ENCODE peak calls at places on chromosomes 2 and 18, in nine cellular contexts. B, J, Y, V, A, X, H, D and R are unnamed samples.

GRCh38 chr18:5584751-5585417 is 41.1 kb upstream of the EPB41L3 start:
- DNase-seq in B (no peak), J (no peak), Y (no peak), V (no peak), A (no peak), X (no peak), H (no peak), D (peak), R (no peak)

GRCh38 chr2:10057231-10058107 is 14.1 kb downstream of the KLF11 start:
- DNase-seq in B (peak), J (peak), Y (peak), V (peak), A (peak), X (no peak), H (no peak), D (peak), R (peak)

GRCh38 chr18:68764016-68764415 is 33.9 kb upstream of the CCDC102B start:
- DNase-seq in B (no peak), J (no peak), Y (no peak), V (no peak), A (no peak), X (no peak), H (no peak), D (peak), R (no peak)

GRCh38 chr2:19632327-19633040 is 269.3 kb downstream of the TTC32 start:
- DNase-seq in B (no peak), J (peak), Y (no peak), V (peak), A (no peak), X (no peak), H (peak), D (no peak), R (no peak)

GRCh38 chr2:228417966-228418365 is 236.5 kb upstream of the SPHKAP start:
- DNase-seq in B (no peak), J (no peak), Y (no peak), V (no peak), A (no peak), X (no peak), H (no peak), D (no peak), R (no peak)

GRCh38 chr2:168519534-168520308 is 63.6 kb downstream of the CERS6 start:
- DNase-seq in B (no peak), J (no peak), Y (no peak), V (no peak), A (no peak), X (no peak), H (no peak), D (peak), R (no peak)

GRCh38 chr2:189129971-189130370 is 49.6 kb downstream of the COL5A2 start:
- DNase-seq in B (no peak), J (no peak), Y (no peak), V (no peak), A (no peak), X (no peak), H (no peak), D (no peak), R (no peak)

GRCh38 chr2:197145471-197146056 is 165.0 kb downstream of the ANKRD44 start:
- DNase-seq in B (no peak), J (no peak), Y (peak), V (no peak), A (no peak), X (no peak), H (no peak), D (no peak), R (no peak)

GRCh38 chr2:39142012-39142346 is 21.1 kb upstream of the SOS1 start:
- DNase-seq in B (peak), J (no peak), Y (no peak), V (no peak), A (no peak), X (no peak), H (no peak), D (no peak), R (peak)

GRCh38 chr18:61681065-61681464 is 211.7 kb downstream of the RNF152 start:
- DNase-seq in B (no peak), J (no peak), Y (no peak), V (no peak), A (no peak), X (no peak), H (no peak), D (no peak), R (no peak)

GRCh38 chr18:5463390-5463789 is 80.4 kb downstream of the EPB41L3 start:
- DNase-seq in B (no peak), J (peak), Y (peak), V (peak), A (peak), X (no peak), H (peak), D (no peak), R (no peak)

GRCh38 chr2:50480507-50480906 is 551.4 kb downstream of the NRXN1 start:
- DNase-seq in B (no peak), J (no peak), Y (no peak), V (no peak), A (no peak), X (no peak), H (no peak), D (no peak), R (no peak)

GRCh38 chr2:11060376-11061169 is 94.7 kb upstream of the SLC66A3 start:
- DNase-seq in B (no peak), J (no peak), Y (no peak), V (no peak), A (no peak), X (no peak), H (no peak), D (no peak), R (no peak)

GRCh38 chr2:70982971-70983370 is 4.5 kb downstream of the ANKRD53 start:
- DNase-seq in B (no peak), J (no peak), Y (no peak), V (no peak), A (peak), X (no peak), H (no peak), D (no peak), R (no peak)

GRCh38 chr2:109486711-109487130 is 127.0 kb downstream of the SEPTIN10 start:
- DNase-seq in B (no peak), J (no peak), Y (no peak), V (no peak), A (no peak), X (no peak), H (no peak), D (no peak), R (no peak)

GRCh38 chr2:65514555-65515195 is 82.3 kb upstream of the SPRED2 start:
- DNase-seq in B (no peak), J (no peak), Y (no peak), V (no peak), A (no peak), X (no peak), H (no peak), D (no peak), R (no peak)

GRCh38 chr18:8709248-8710059 is 4.1 kb downstream of the MTCL1 start:
- DNase-seq in B (no peak), J (no peak), Y (no peak), V (no peak), A (no peak), X (no peak), H (no peak), D (no peak), R (no peak)

GRCh38 chr2:114442545-114442944 is at the start of gene DPP10:
- DNase-seq in B (peak), J (no peak), Y (peak), V (peak), A (no peak), X (peak), H (no peak), D (no peak), R (peak)

GRCh38 chr2:164314148-164314547 is 307.1 kb downstream of the GRB14 start:
- DNase-seq in B (no peak), J (no peak), Y (no peak), V (peak), A (no peak), X (peak), H (no peak), D (no peak), R (no peak)

GRCh38 chr2:201432038-201432437 is 19.2 kb downstream of the TRAK2 start:
- DNase-seq in B (no peak), J (no peak), Y (no peak), V (no peak), A (no peak), X (peak), H (no peak), D (peak), R (peak)

GRCh38 chr2:204551464-204551863 is 6.2 kb downstream of the PARD3B start:
- DNase-seq in B (no peak), J (no peak), Y (peak), V (no peak), A (no peak), X (no peak), H (no peak), D (no peak), R (no peak)

GRCh38 chr2:73516033-73516432 is 126.2 kb downstream of the NAT8 start:
- DNase-seq in B (no peak), J (no peak), Y (no peak), V (no peak), A (no peak), X (no peak), H (no peak), D (no peak), R (no peak)

GRCh38 chr2:20411361-20411894 is 35.4 kb upstream of the RHOB start:
- DNase-seq in B (peak), J (peak), Y (peak), V (peak), A (peak), X (peak), H (peak), D (peak), R (peak)

GRCh38 chr2:240458044-240458899 is 22.8 kb downstream of the GPC1 start:
- DNase-seq in B (no peak), J (no peak), Y (no peak), V (no peak), A (peak), X (no peak), H (no peak), D (no peak), R (no peak)

GRCh38 chr2:24824966-24825882 is 32.0 kb downstream of the CENPO start:
- DNase-seq in B (peak), J (no peak), Y (no peak), V (no peak), A (no peak), X (peak), H (no peak), D (no peak), R (peak)

GRCh38 chr18:80103231-80103630 is 5.8 kb upstream of the ADNP2 start:
- DNase-seq in B (no peak), J (no peak), Y (no peak), V (no peak), A (no peak), X (no peak), H (no peak), D (no peak), R (no peak)

GRCh38 chr2:239674101-239674980 is 273.5 kb upstream of the HDAC4 start:
- DNase-seq in B (no peak), J (no peak), Y (no peak), V (no peak), A (peak), X (no peak), H (no peak), D (no peak), R (no peak)

GRCh38 chr2:71936076-71937030 is 211.3 kb downstream of the CYP26B1 start:
- DNase-seq in B (no peak), J (no peak), Y (no peak), V (no peak), A (no peak), X (no peak), H (no peak), D (no peak), R (no peak)

GRCh38 chr18:53819174-53819573 is 405.3 kb downstream of the MBD2 start:
- DNase-seq in B (no peak), J (no peak), Y (no peak), V (no peak), A (no peak), X (no peak), H (no peak), D (no peak), R (no peak)

GRCh38 chr2:61149074-61149473 is 12.9 kb upstream of the C2orf74 start:
- DNase-seq in B (no peak), J (no peak), Y (no peak), V (no peak), A (no peak), X (no peak), H (no peak), D (no peak), R (no peak)

GRCh38 chr2:61138859-61139258 is 23.1 kb upstream of the C2orf74 start:
- DNase-seq in B (no peak), J (no peak), Y (no peak), V (no peak), A (no peak), X (no peak), H (no peak), D (no peak), R (no peak)

GRCh38 chr2:61145990-61146389 is 16.0 kb upstream of the C2orf74 start:
- DNase-seq in B (no peak), J (no peak), Y (no peak), V (no peak), A (no peak), X (no peak), H (no peak), D (no peak), R (no peak)

GRCh38 chr2:61141151-61141550 is 20.8 kb upstream of the C2orf74 start:
- DNase-seq in B (no peak), J (no peak), Y (no peak), V (no peak), A (no peak), X (no peak), H (no peak), D (no peak), R (no peak)

DNA sequence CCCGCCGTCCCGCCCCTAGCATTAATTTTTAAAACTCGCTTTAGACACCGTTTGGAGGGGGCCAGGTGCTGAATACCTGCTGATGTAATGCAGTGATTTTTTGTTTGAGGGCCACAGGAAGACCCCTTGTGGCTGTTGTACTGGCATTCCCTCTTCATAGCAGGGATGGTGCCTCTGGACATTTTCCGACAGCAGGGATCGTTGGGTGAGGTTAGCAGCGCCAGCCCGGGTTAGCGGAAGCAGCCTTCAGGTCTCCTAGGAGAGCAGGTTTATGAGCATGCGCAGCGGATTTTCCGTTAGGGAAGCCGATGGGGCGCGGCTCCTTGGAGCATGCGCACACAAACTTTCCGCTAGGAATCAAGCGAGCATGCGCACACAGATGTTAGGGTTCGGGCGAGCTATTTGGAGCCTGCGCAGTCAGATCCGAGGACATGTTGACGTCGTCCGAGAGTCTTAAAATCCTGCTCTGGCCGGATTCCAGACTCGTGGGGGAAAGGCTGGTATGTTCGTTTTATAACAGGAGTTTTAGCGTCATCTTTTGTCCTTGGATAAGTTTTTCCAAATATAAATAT is 17.2 kb upstream of the C2orf74 start:
- DNase-seq in B (no peak), J (peak), Y (peak), V (peak), A (peak), X (peak), H (peak), D (peak), R (peak)
- TF ChIP-seq POLR2A in B (no peak), J (peak), Y (peak), V (no peak), A (peak), X (peak), H (peak), D (peak), R (peak)

GRCh38 chr2:30221531-30221930 is 9.8 kb upstream of the LBH start:
- DNase-seq in B (no peak), J (no peak), Y (no peak), V (no peak), A (no peak), X (no peak), H (no peak), D (no peak), R (no peak)

GRCh38 chr2:30219886-30220478 is 11.4 kb upstream of the LBH start:
- DNase-seq in B (no peak), J (no peak), Y (no peak), V (no peak), A (no peak), X (no peak), H (no peak), D (no peak), R (no peak)

GRCh38 chr2:30216157-30216556 is 15.2 kb upstream of the LBH start:
- DNase-seq in B (no peak), J (no peak), Y (no peak), V (no peak), A (no peak), X (no peak), H (no peak), D (no peak), R (no peak)

GRCh38 chr2:30218814-30219213 is 12.5 kb upstream of the LBH start:
- DNase-seq in B (no peak), J (no peak), Y (no peak), V (no peak), A (no peak), X (no peak), H (no peak), D (no peak), R (no peak)

GRCh38 chr2:30217644-30218361 is 13.5 kb upstream of the LBH start:
- DNase-seq in B (no peak), J (no peak), Y (peak), V (peak), A (no peak), X (no peak), H (no peak), D (no peak), R (no peak)
- TF ChIP-seq POLR2A in B (no peak), J (no peak), Y (peak), V (no peak), A (no peak), X (no peak), H (no peak), D (no peak), R (no peak)

GRCh38 chr2:97739020-97739892 is 25.9 kb downstream of the ZAP70 start:
- DNase-seq in B (no peak), J (no peak), Y (no peak), V (no peak), A (no peak), X (no peak), H (no peak), D (no peak), R (no peak)
- TF ChIP-seq POLR2A in B (no peak), J (no peak), Y (no peak), V (no peak), A (no peak), X (no peak), H (no peak), D (no peak), R (no peak)

DNA sequence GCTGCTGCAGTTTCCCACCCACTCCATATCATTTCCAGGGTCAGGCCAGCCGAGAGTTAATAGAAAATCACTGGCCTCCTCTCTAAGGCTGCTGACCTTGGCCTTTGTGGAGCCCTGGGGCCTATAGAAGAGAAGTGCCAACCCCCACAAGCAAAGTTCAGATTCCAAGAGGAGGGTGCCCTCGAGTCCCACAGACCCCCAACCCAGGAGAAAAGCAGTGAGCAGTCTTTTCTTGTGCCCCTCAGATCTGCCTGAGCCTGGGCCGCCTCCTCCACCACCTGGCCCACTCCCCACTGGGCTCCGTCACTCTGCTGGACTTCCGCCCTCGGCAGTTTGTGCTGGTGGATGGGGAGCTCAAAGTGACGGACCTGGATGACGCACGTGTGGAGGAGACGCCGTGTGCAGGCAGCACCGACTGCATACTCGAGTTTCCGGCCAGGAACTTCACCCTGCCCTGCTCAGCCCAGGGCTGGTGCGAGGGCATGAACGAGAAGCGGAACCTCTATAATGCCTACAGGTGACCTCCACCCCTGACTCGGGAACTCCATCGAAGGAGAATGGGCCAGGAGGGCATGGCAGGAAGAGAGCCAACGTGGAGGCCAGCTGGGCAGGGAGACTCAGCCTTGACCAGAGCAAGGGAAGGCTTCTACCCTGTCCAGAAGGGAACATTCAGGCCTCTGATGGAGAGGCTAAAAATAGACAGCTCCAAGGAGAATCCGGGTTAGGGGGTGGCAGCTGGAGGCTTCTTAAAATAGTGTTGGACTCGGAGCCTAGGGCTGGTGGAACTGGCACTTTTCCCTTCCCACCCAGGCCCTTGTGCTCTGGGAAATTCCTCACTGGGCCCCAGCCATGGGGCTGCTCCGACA is 6.2 kb downstream of the PKDCC start:
- DNase-seq in B (no peak), J (peak), Y (peak), V (no peak), A (peak), X (no peak), H (peak), D (no peak), R (no peak)
- TF ChIP-seq POLR2A in B (no peak), J (peak), Y (no peak), V (no peak), A (no peak), X (no peak), H (peak), D (no peak), R (no peak)

GRCh38 chr2:111897924-111898702 is at the start of gene MERTK:
- DNase-seq in B (peak), J (peak), Y (peak), V (peak), A (peak), X (peak), H (peak), D (peak), R (peak)

GRCh38 chr2:111896007-111896406 is 2.4 kb upstream of the MERTK start:
- DNase-seq in B (peak), J (no peak), Y (peak), V (no peak), A (no peak), X (no peak), H (no peak), D (no peak), R (peak)

GRCh38 chr2:111898703-111899514 is 502 bp downstream of the MERTK start:
- DNase-seq in B (no peak), J (no peak), Y (no peak), V (peak), A (peak), X (peak), H (no peak), D (peak), R (peak)

GRCh38 chr2:111897630-111897923 is 830 bp upstream of the MERTK start:
- DNase-seq in B (no peak), J (no peak), Y (no peak), V (no peak), A (no peak), X (no peak), H (no peak), D (no peak), R (no peak)

DNA sequence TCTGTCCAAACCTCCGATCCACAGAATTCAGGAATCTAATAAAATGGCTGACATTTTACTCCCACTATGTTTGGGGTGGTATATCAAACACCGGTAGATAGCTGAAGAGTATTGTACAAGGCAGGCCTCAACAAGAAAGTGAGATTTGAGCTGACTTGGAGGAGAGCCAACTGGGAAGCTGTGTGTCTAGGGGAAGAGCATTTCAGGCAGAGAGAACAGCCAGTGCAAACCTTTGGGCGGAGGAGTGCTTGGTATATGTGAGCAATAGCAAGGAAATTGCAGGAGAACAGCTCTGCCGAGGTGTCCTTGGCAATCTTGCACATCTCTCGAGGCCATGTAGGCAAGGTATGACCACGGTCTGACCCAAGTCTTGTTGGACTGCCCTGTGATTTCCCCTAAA is 1.8 kb upstream of the MERTK start:
- DNase-seq in B (peak), J (no peak), Y (no peak), V (no peak), A (no peak), X (no peak), H (no peak), D (no peak), R (peak)
- TF ChIP-seq POLR2A in B (no peak), J (no peak), Y (no peak), V (no peak), A (no peak), X (no peak), H (no peak), D (no peak), R (no peak)

GRCh38 chr2:182868049-182868422 is 1.6 kb upstream of the FRZB start:
- DNase-seq in B (no peak), J (no peak), Y (no peak), V (no peak), A (no peak), X (no peak), H (no peak), D (no peak), R (no peak)
- TF ChIP-seq POLR2A in B (no peak), J (no peak), Y (no peak), V (no peak), A (no peak), X (no peak), H (no peak), D (no peak), R (no peak)